ENCODE peak calls at places on chromosomes 12 and 14, in six cellular contexts. S is aorta; L is naive thymus-derived CD4-positive, alpha-beta T cell; Y is fibroblast of lung; A is uterus; V is CD4-positive, alpha-beta memory T cell. M is an unnamed sample.

GRCh38 chr12:109538191-109538863 is 35.0 kb downstream of the MMAB start:
- DNase-seq in L (no peak), Y (no peak), V (no peak), A (no peak), S (no peak), M (no peak)

GRCh38 chr12:212799-213526 is 994 bp downstream of the SLC6A12 start:
- DNase-seq in Y (no peak), A (peak; percentile 26), V (no peak), S (peak; percentile 69), L (no peak), M (no peak)

GRCh38 chr12:49552899-49553298 is 14.1 kb downstream of the KCNH3 start:
- DNase-seq in A (no peak), S (no peak), Y (no peak), V (no peak), L (no peak), M (no peak)

GRCh38 chr12:124774462-124775167 is 89.0 kb downstream of the SCARB1 start:
- DNase-seq in S (no peak), V (peak; percentile 44), L (no peak), Y (peak; percentile 99), A (peak; percentile 57), M (no peak)

GRCh38 chr12:90174198-90174510 is 465.5 kb upstream of the ATP2B1 start:
- DNase-seq in Y (peak; percentile 48), V (no peak), L (no peak), S (no peak), A (no peak), M (no peak)

GRCh38 chr12:138898-139534 is 72.4 kb downstream of the IQSEC3 start:
- DNase-seq in V (no peak), S (no peak), L (no peak), A (peak; percentile 30), Y (peak; percentile 26), M (peak; percentile 5)

GRCh38 chr12:93753285-93753684 is 76.1 kb downstream of the CRADD start:
- DNase-seq in V (no peak), A (no peak), Y (no peak), S (no peak), L (no peak), M (no peak)

GRCh38 chr12:14769462-14769836 is 33.8 kb downstream of the WBP11 start:
- DNase-seq in L (no peak), S (no peak), Y (no peak), V (no peak), A (peak; percentile 41), M (no peak)

DNA sequence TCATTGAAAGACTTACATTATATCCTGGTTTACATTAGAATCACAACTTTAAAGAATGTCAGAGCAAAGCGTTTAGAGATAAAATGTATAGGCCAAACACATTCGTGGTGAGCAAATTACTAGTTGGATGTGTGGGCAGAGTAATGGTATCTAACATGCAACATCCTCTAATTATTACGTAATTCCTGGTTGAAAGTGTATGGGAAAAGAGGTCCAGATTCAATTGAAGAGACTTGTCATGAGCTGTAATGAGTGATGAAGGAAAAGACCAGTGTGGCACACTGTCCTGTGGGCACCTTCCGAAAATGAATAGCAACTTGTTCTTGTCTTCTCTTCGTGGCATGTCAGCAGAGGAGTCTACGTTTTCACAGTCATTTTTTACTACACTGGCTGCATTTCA is 192.8 kb downstream of the LRIG3 start:
- DNase-seq in V (no peak), L (no peak), Y (peak; percentile 18), A (no peak), S (no peak), M (no peak)
- H3K27ac ChIP-seq in V (no peak overlapping the region), L (no peak overlapping the region), Y (no peak overlapping the region), A (no peak overlapping the region), S (no peak overlapping the region), M (no peak overlapping the region)

GRCh38 chr14:101072945-101073597 is 169.5 kb upstream of the RTL1 start:
- DNase-seq in Y (peak; percentile 98), A (peak; percentile 67), S (peak; percentile 88), V (no peak), L (no peak), M (no peak)
- H3K4me3 ChIP-seq in Y (no peak overlapping the region), A (no peak overlapping the region), S (no peak overlapping the region), V (no peak overlapping the region), L (no peak overlapping the region), M (no peak overlapping the region)

DNA sequence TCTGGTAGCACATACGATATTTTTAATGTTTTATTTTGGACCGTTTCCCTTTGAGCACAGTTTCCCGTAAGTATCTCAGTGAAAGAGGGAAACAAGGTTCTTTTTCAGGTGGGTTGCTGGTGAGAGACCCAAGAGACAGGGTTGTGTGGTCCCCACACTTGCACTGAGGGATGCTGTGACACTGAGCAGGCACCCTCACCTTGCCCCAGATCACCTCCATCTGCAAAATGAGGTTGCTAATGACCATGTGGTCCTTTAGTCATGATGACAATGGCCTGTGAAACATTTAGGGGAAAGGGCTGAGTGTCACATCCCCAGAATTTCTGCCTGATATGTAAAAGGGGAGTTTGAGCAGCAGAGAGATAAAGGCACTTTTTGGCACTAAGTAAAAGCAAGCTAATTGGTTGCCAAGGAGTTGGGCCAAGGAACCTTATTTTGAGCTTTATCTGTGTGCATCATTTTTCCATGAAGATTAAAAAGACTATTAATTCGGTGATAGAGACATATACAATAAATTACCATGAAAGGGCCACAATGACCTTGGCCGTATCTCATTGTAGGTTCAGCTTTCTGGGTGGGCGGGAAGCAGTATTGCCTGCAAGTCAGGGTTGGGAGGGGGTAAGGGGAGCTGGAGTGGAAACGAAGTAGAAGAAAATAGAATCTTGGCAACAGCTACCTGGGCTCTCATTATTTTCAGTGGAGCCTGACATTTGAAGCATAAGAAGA is 4.5 kb downstream of the CCND2 start:
- DNase-seq in L (no peak), Y (no peak), A (no peak), S (no peak), V (no peak), M (no peak)
- H3K27me3 ChIP-seq in L (no peaks in the 10 kb centered on the region), Y (peaks cover 29% of the 10 kb centered on the region), A (no peaks in the 10 kb centered on the region), S (no peaks in the 10 kb centered on the region), V (no peaks in the 10 kb centered on the region), M (no peaks in the 10 kb centered on the region)

DNA sequence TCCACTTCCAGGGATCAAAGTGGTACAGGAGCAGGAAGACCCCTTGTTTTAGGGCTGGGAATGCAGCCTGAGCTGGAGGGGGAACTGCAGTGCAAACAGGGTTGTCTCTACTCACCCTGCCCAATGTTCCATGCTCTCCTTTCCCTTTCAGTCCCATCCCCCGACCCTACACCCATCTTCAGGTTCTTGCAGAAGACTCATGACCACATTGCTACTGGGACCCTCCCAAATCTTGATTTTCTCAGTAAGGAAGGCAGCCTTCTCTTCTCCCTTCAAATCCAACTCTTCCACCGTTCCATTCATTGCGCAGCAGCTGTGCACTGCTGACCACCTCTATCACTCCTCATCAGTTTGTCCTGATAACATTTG is 1.9 kb downstream of the SERPINA11 start:
- DNase-seq in V (no peak), L (no peak), S (no peak), Y (no peak), A (no peak), M (no peak)
- H3K27ac ChIP-seq in V (no peak overlapping the region), L (no peak overlapping the region), S (no peak overlapping the region), Y (no peak overlapping the region), A (no peak overlapping the region), M (no peak overlapping the region)

GRCh38 chr14:50823051-50823762 is 7.8 kb downstream of the NIN start:
- DNase-seq in L (peak; percentile 24), S (no peak), Y (peak; percentile 43), V (no peak), A (no peak), M (peak; percentile 22)
- H3K4me3 ChIP-seq in L (peak overlapping the region; percentile 48), S (no peak overlapping the region), Y (no peak overlapping the region), V (no peak overlapping the region), A (no peak overlapping the region), M (peak overlapping the region; percentile 78)

GRCh38 chr12:67070307-67070600 is 198.9 kb upstream of the CAND1 start:
- DNase-seq in L (no peak), V (no peak), S (no peak), Y (no peak), A (no peak), M (no peak)

GRCh38 chr12:67070604-67071003 is 198.6 kb upstream of the CAND1 start:
- DNase-seq in Y (no peak), L (no peak), S (no peak), V (no peak), A (no peak), M (no peak)

GRCh38 chr12:67068204-67068731 is 200.9 kb upstream of the CAND1 start:
- DNase-seq in L (no peak), A (peak; percentile 17), V (peak; percentile 3), S (peak; percentile 70), Y (no peak), M (no peak)

GRCh38 chr12:67068773-67069450 is 200.2 kb upstream of the CAND1 start:
- DNase-seq in L (peak; percentile 50), V (peak; percentile 44), S (peak; percentile 76), A (peak; percentile 38), Y (peak; percentile 59), M (no peak)

DNA sequence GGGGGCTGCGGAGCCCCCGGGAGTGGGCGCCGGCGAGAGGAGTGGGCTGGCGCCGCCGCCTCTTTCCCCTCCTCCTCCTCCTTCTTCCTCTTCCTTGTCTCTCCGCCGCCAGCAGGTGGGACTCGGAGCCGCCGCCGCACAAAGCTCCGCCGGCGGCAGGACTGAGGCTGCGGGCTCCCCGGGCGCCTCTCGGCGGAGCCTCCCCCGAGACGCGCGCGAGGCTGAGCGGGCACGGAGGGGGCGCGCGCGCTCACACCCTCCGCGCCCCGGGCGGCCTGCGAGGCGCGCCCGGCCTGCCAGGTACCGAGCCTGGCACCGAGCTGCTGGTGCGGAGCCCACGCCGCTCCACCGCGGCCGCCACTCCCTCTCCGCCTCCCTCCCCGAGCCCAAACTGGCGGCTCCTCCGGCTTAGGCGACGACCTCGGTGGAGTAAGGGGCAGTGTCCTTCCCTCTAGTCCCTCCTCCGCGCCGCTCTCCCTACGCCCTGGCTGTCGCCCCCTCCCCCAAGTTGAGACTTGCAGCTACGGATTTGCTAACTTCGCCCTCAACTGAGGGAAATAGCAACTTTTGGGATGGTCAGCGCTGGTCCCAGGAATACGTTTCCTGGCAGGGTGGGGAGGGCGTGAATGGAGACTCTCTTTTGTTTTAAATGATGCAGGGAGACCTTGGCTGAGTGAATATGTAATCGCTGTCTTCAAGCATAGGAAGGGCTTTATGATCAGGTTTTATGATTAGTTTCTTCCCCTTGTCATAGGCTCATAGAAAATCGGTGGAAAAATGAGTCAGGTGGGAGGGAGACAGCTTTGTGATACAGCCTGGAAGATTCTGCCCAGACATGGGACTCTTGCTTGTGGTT is 199.5 kb upstream of the CAND1 start:
- DNase-seq in Y (peak; percentile 39), A (peak; percentile 18), S (peak; percentile 73), V (peak; percentile 38), L (peak; percentile 33), M (peak; percentile 16)
- H3K27me3 ChIP-seq in Y (peaks cover 25% of the 10 kb centered on the region), A (no peaks in the 10 kb centered on the region), S (no peaks in the 10 kb centered on the region), V (peaks cover 5% of the 10 kb centered on the region), L (no peaks in the 10 kb centered on the region), M (peaks cover 32% of the 10 kb centered on the region)

M was measured in CD4-positive, CD25-positive, alpha-beta regulatory T cell.